ENCODE peak calls at places on chromosome 20, in six cellular contexts. N, G, H, V, T and Z are unnamed samples.

GRCh38 chr20:58201616-58202015 is 26.8 kb downstream of the ANKRD60 start:
- DNase-seq in N (no peak), G (no peak), H (no peak), V (no peak), T (no peak), Z (no peak)

GRCh38 chr20:53737404-53738038 is 143.9 kb upstream of the ZNF217 start:
- DNase-seq in N (peak), G (peak), H (peak), V (no peak), T (no peak), Z (no peak)

GRCh38 chr20:49956689-49957443 is 20.7 kb downstream of the RNF114 start:
- DNase-seq in N (no peak), G (no peak), H (no peak), V (no peak), T (no peak), Z (no peak)

GRCh38 chr20:36779656-36780025 is 6.1 kb upstream of the DSN1 start:
- DNase-seq in N (peak), G (no peak), H (no peak), V (peak), T (no peak), Z (no peak)

GRCh38 chr20:18057106-18057993 is at the start of gene OVOL2:
- DNase-seq in N (peak), G (peak), H (peak), V (peak), T (peak), Z (peak)

GRCh38 chr20:19947611-19948264 is 69.4 kb upstream of the NAA20 start:
- DNase-seq in N (peak), G (peak), H (no peak), V (no peak), T (no peak), Z (peak)

GRCh38 chr20:24491043-24491756 is 21.8 kb downstream of the SYNDIG1 start:
- DNase-seq in N (no peak), G (peak), H (no peak), V (no peak), T (no peak), Z (no peak)

GRCh38 chr20:35831983-35832382 is 60.2 kb downstream of the PHF20 start:
- DNase-seq in N (no peak), G (no peak), H (no peak), V (no peak), T (no peak), Z (no peak)

GRCh38 chr20:33653900-33654596 is 8.1 kb upstream of the C20orf144 start:
- DNase-seq in N (peak), G (no peak), H (no peak), V (no peak), T (peak), Z (peak)

GRCh38 chr20:61044499-61044898 is 207.6 kb upstream of the CDH4 start:
- DNase-seq in N (peak), G (peak), H (no peak), V (peak), T (no peak), Z (no peak)

GRCh38 chr20:50521709-50522674 is 11.8 kb downstream of the PTPN1 start:
- DNase-seq in N (no peak), G (peak), H (no peak), V (no peak), T (no peak), Z (no peak)

GRCh38 chr20:33583154-33583553 is 79.0 kb upstream of the C20orf144 start:
- DNase-seq in N (no peak), G (no peak), H (no peak), V (no peak), T (no peak), Z (no peak)

GRCh38 chr20:40276291-40276690 is 412.7 kb downstream of the MAFB start:
- DNase-seq in N (no peak), G (peak), H (no peak), V (peak), T (no peak), Z (no peak)

GRCh38 chr20:5091902-5092301 is 27.9 kb downstream of the PCNA start:
- DNase-seq in N (no peak), G (no peak), H (no peak), V (no peak), T (no peak), Z (no peak)

GRCh38 chr20:9515761-9516657 is 1.6 kb downstream of the LAMP5 start:
- DNase-seq in N (peak), G (no peak), H (peak), V (peak), T (peak), Z (no peak)

GRCh38 chr20:46630336-46630735 is 20.9 kb downstream of the SLC13A3 start:
- DNase-seq in N (no peak), G (no peak), H (no peak), V (no peak), T (no peak), Z (no peak)

DNA sequence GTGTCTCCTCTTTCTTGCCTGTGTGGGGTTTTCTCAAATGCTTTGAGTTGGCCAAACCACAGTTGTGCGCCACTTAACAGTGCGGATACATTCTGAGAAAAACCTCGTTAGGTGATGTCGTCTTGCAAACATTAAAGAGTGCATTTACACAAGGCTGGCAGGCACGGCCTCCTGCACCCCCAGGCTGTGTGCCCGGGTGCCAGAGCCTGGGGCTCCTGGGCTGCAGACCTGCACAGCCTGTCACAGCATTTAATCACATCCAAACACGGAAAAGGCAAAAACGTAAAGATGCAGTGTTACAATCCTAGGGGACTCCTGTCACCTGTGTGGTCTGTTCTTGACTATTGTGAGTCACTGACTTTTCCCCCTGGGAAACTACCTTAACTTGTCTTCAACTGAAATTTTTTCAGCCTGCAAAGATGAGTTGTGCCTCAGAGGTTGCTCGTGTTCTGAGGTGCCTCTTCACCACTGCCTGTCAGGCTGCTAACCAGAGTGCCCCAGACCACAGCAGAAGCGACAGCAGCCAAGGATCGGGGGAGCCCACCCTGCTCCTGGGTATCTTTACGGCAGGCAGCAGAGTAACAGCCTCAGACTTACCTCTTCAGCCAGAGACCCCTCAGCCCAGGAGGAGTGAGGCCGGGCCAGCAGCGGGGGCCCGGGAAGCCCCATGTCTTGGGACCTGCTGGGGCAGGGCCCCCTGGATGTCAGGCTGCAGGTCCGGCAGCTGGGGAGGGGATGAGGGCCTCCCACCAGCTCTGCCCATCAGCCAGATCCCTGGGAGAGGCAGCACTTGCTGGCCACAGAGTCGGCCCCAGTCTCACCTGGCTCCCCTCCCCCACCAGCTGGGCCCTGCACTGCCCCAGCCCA is 683 bp upstream of the C20orf204 start:
- DNase-seq in N (no peak), G (no peak), H (no peak), V (no peak), T (no peak), Z (no peak)
- TF ChIP-seq EZH2phosphoT487 in N (no peak), G (no peak), H (no peak), V (no peak), T (no peak), Z (no peak)

DNA sequence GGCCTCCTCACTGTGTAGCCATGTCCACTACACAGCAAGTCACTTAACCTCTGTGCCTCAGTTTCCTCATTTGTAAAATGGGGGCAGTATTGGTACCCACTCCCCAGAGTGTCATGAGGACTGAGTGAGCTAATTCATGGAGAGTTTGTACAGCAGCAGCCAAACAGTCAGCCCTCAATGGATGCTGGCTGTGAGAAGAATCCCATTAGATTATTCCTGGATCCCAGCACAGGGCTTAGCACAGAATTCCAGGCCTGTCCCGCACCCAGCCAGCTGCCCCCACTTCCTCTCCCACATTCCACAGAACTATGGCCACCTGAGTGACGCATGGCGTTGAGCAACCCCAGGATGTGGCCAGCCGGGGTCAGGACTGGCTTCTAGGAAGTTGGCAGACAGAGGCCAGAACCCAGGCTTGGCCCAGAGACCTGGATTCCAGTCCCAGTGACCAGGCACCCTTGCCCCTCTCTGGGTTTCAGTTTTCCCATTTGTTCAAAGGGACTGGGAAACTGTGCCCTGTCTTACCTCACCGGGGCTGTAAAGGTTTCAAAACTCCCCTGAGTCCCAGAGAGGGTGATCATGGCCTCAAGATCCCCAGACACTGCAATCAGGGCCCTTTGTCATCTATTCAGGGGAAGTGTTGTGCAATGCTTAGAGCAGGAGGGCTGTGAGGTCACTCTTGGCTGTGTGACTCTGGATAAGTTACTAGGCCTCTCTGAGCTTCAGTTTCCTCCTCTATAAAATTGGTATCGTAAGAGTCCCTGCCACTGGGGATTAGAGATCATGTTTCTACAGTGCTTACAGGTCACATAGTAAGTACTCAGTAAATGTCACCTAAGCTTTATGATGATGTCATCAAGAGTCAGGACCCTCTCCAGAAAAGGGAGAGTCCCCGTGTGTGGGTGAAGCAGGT is 3.0 kb upstream of the TGM2 start:
- DNase-seq in N (peak), G (peak), H (no peak), V (peak), T (no peak), Z (peak)
- TF ChIP-seq EZH2phosphoT487 in N (no peak), G (peak), H (no peak), V (no peak), T (no peak), Z (no peak)

GRCh38 chr20:22834651-22835256 is 200.4 kb upstream of the SSTR4 start:
- DNase-seq in N (no peak), G (no peak), H (no peak), V (no peak), T (no peak), Z (no peak)
- TF ChIP-seq EZH2phosphoT487 in N (no peak), G (no peak), H (no peak), V (no peak), T (no peak), Z (no peak)

GRCh38 chr20:21031666-21032065 is 74.5 kb downstream of the LINC00237 start:
- DNase-seq in N (no peak), G (no peak), H (no peak), V (no peak), T (no peak), Z (no peak)
- TF ChIP-seq EZH2phosphoT487 in N (no peak), G (no peak), H (no peak), V (no peak), T (no peak), Z (no peak)

GRCh38 chr20:63252157-63252780 is 2.0 kb downstream of the NKAIN4 start:
- DNase-seq in N (no peak), G (no peak), H (no peak), V (no peak), T (no peak), Z (no peak)
- TF ChIP-seq EZH2phosphoT487 in N (no peak), G (no peak), H (no peak), V (no peak), T (no peak), Z (no peak)

GRCh38 chr20:3459881-3460307 is 10.9 kb upstream of the ATRN start:
- DNase-seq in N (no peak), G (no peak), H (no peak), V (no peak), T (no peak), Z (no peak)

GRCh38 chr20:3452127-3452526 is 18.7 kb upstream of the ATRN start:
- DNase-seq in N (no peak), G (no peak), H (no peak), V (no peak), T (no peak), Z (no peak)

GRCh38 chr20:3454821-3455220 is 16.0 kb upstream of the ATRN start:
- DNase-seq in N (no peak), G (no peak), H (no peak), V (no peak), T (no peak), Z (no peak)

GRCh38 chr20:3452690-3453089 is 18.1 kb upstream of the ATRN start:
- DNase-seq in N (no peak), G (no peak), H (no peak), V (no peak), T (no peak), Z (no peak)

GRCh38 chr20:3456648-3457047 is 14.2 kb upstream of the ATRN start:
- DNase-seq in N (no peak), G (no peak), H (no peak), V (no peak), T (no peak), Z (no peak)
- TF ChIP-seq EZH2phosphoT487 in N (no peak), G (no peak), H (no peak), V (no peak), T (no peak), Z (no peak)